ENCODE peak calls at places on chromosomes 11 and 22, in five cellular contexts. E is PC-3, W is SK-N-SH, G is hepatocyte, B is HCT116. H is an unnamed sample.

GRCh38 chr11:64723117-64723906 is at the start of gene NRXN2:
- DNase-seq in W (peak), B (peak), E (peak), G (peak), H (peak)

GRCh38 chr11:106466441-106467190 is 389.2 kb downstream of the AASDHPPT start:
- DNase-seq in G (peak), B (no peak), W (no peak), E (peak), H (peak)

GRCh38 chr11:24391165-24391564 is 105.7 kb upstream of the LUZP2 start:
- DNase-seq in E (peak), W (no peak), G (peak), B (no peak), H (no peak)

GRCh38 chr11:117915672-117916235 is 13.4 kb downstream of the TMPRSS13 start:
- DNase-seq in E (no peak), B (no peak), G (no peak), W (no peak), H (no peak)

GRCh38 chr22:19974233-19974861 is 32.7 kb upstream of the TXNRD2 start:
- DNase-seq in B (peak), G (peak), E (peak), W (peak), H (peak)

GRCh38 chr11:47425611-47426010 is 628 bp downstream of the PSMC3 start:
- DNase-seq in E (no peak), B (no peak), G (no peak), W (no peak), H (peak)

GRCh38 chr11:57213282-57214086 is 23.6 kb downstream of the APLNR start:
- DNase-seq in W (peak), B (no peak), G (peak), E (no peak), H (peak)

GRCh38 chr22:23181763-23182288 is 1.5 kb downstream of the BCR start:
- DNase-seq in E (no peak), B (no peak), W (no peak), G (no peak), H (no peak)

GRCh38 chr11:133171374-133171773 is 360.9 kb downstream of the OPCML start:
- DNase-seq in W (no peak), G (no peak), B (no peak), E (no peak), H (no peak)

GRCh38 chr22:36201630-36202312 is at the start of gene APOL4:
- DNase-seq in E (no peak), B (no peak), G (peak), W (peak), H (no peak)

GRCh38 chr11:133955091-133955846 is 1.5 kb downstream of the IGSF9B start:
- DNase-seq in G (no peak), E (no peak), B (no peak), W (peak), H (peak)

GRCh38 chr22:40194656-40195055 is 16.9 kb downstream of the TNRC6B start:
- DNase-seq in W (no peak), E (no peak), B (no peak), G (no peak), H (no peak)

GRCh38 chr11:23021287-23021863 is 161.1 kb upstream of the CCDC179 start:
- DNase-seq in W (peak), E (peak), B (no peak), G (peak), H (peak)

GRCh38 chr22:49213731-49214352 is 613.8 kb downstream of the BRD1 start:
- DNase-seq in B (no peak), G (no peak), W (no peak), E (no peak), H (no peak)

GRCh38 chr11:925496-926301 is at the start of gene AP2A2:
- DNase-seq in B (peak), E (peak), G (peak), W (peak), H (peak)

GRCh38 chr11:77981346-77981947 is 13.0 kb downstream of the INTS4 start:
- DNase-seq in B (no peak), G (no peak), E (no peak), W (no peak), H (no peak)

GRCh38 chr11:124865902-124866851 is 945 bp downstream of the ROBO3 start:
- DNase-seq in E (peak), G (peak), B (no peak), W (peak), H (peak)

GRCh38 chr22:40276877-40277823 is 69.2 kb upstream of the ADSL start:
- DNase-seq in W (no peak), G (no peak), B (no peak), E (peak), H (no peak)

GRCh38 chr11:15159085-15159484 is 44.4 kb downstream of the INSC start:
- DNase-seq in E (peak), B (peak), G (peak), W (peak), H (peak)

GRCh38 chr22:23856721-23857605 is 712 bp upstream of the SLC2A11 start:
- DNase-seq in E (no peak), G (peak), B (no peak), W (peak), H (peak)

GRCh38 chr11:34600339-34601084 is 20.4 kb upstream of the EHF start:
- DNase-seq in B (peak), W (peak), G (peak), E (no peak), H (no peak)

GRCh38 chr11:848988-849824 is 6.6 kb downstream of the TSPAN4 start:
- DNase-seq in G (peak), W (peak), E (no peak), B (no peak), H (peak)

GRCh38 chr11:6633422-6634408 is 14.5 kb upstream of the TPP1 start:
- DNase-seq in B (no peak), E (no peak), G (no peak), W (no peak), H (no peak)

GRCh38 chr22:44181912-44182590 is 1.3 kb downstream of the PARVG start:
- DNase-seq in W (no peak), E (no peak), B (no peak), G (no peak), H (no peak)

GRCh38 chr11:74641289-74641688 is 48.9 kb downstream of the POLD3 start:
- DNase-seq in G (no peak), E (no peak), W (no peak), B (no peak), H (peak)

GRCh38 chr22:28333106-28333505 is 346.5 kb downstream of the TTC28 start:
- DNase-seq in G (no peak), B (no peak), W (no peak), E (no peak), H (no peak)

GRCh38 chr11:68141247-68142027 is 20.2 kb upstream of the CHKA start:
- DNase-seq in E (no peak), B (no peak), G (no peak), W (no peak), H (no peak)

GRCh38 chr11:119000906-119001305 is 3.0 kb downstream of the CENATAC start:
- DNase-seq in E (peak), W (no peak), G (no peak), B (no peak), H (no peak)

GRCh38 chr11:118996926-118997626 is 862 bp upstream of the CENATAC start:
- DNase-seq in W (peak), B (no peak), E (peak), G (no peak), H (peak)

GRCh38 chr11:118998388-118998717 is 415 bp downstream of the CENATAC start:
- DNase-seq in G (no peak), E (peak), B (no peak), W (no peak), H (no peak)

GRCh38 chr11:118998822-118999221 is 884 bp downstream of the CENATAC start:
- DNase-seq in W (no peak), B (peak), G (peak), E (peak), H (peak)

DNA sequence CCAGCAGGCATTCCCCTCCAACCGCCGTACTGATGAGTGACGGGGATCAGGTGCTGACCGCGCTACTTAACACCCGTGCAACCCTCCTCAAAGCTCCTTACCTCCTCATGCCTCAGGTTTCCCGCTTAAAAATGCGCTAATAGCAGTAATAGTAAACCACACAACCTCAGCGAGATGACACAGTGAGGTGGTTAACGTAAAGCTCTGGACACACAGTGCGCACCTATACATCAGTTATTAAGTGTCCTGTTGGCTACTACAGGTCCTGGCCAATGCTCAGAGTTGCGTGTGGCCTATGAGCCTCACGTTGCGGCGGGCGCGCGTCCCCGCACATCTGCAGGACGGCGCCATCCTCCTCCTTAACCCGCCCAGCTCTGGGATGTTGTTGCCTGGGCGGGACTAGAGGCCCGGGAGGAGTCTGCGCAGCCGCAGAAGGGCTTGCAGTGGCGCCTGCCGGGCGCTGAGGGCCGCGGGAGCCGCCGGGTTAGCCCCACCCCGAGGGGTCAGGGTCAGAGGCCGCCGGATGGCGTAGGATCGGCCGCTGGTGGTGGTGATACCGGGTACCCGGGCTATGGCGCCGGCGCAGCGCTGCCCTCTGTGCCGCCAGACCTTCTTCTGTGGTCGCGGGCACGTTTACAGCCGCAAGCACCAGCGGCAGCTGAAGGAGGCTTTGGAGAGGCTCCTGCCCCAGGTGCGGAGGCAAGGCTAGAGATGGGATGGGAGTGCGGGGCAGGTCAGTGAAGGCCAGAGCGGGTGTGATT is at the start of gene CENATAC:
- DNase-seq in B (peak), E (peak), G (peak), W (peak), H (peak)
- TF ChIP-seq CTCF in B (no peak), E (no peak), G (no peak), W (no peak), H (peak)

DNA sequence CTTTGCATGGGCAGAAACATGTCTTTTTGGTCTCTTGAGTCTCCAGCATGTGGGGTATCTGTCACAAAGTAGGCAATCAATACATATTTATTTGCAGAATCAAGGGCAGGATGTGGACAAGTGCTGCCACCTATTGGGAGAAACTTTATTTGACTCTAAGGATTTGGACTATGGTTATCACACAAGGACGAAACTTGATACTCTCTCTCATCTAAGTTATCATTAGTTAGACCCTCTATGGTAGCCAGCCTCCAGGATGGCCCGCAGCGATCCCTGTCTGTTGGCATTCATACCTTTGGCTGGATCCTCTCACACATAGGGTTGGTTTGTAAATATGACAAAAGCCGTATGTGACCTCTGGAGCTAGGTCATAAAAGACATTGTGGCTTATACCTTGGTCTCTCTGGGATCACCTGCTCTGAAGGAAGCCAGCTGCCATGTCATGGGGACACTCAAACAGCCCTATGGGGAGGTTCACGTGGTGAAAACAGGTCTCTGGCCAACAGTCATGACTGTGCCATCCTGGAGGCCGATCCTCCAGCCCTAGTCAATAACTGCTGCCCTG is 1.1 kb upstream of the FBXO7 start:
- DNase-seq in G (peak), E (peak), B (peak), W (peak), H (peak)
- TF ChIP-seq EZH2phosphoT487 in G (no peak), E (no peak), B (no peak), W (no peak), H (no peak)

GRCh38 chr11:2144549-2145220 is 5.5 kb upstream of the IGF2 start:
- DNase-seq in G (no peak), E (no peak), B (no peak), W (no peak), H (no peak)

GRCh38 chr11:2146051-2146450 is 6.9 kb upstream of the IGF2 start:
- DNase-seq in E (no peak), B (no peak), G (no peak), W (no peak), H (no peak)

GRCh38 chr11:2142300-2142759 is 3.1 kb upstream of the IGF2 start:
- DNase-seq in W (no peak), B (no peak), G (no peak), E (peak), H (no peak)

GRCh38 chr11:2142762-2143202 is 3.6 kb upstream of the IGF2 start:
- DNase-seq in B (no peak), W (no peak), E (peak), G (no peak), H (no peak)

GRCh38 chr11:2143652-2144548 is 4.7 kb upstream of the IGF2 start:
- DNase-seq in W (no peak), G (peak), E (peak), B (no peak), H (peak)
- TF ChIP-seq CTCF in W (no peak), G (peak), E (no peak), B (peak), H (peak)

DNA sequence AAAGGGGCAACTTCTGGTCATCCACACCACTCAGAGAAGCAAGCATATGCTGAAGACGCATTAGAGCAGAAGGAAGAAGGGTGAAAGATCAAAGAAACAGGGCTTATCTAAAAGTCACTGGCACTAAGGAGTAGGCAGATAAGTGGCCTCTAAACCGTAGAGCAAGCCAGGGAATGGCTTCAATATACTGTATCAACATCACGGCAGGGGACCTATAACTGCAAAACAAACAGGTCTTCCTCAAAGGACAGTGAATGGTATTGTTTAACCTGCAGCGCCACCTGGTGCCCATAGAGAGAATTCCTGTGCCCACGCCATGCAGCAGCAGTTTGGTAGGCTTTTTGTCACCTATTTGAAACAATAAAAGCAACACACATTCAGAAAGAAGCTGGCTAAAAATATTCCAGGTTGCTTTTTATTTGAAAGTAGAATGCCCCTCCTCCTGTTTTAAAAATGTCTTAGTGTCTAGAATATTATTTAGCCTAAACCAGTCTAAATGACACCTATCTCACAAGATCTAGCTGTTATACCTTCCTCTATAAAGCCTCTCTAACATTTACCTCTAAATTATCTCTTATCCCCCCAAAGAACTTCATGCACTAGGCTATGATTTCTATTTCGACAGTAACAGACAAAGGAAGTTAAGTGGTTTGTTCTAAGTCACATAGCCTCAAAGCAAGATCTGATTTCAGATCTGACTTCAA is 21.8 kb downstream of the SNX19 start:
- DNase-seq in W (peak), E (peak), G (peak), B (peak), H (peak)
- TF ChIP-seq EZH2phosphoT487 in W (no peak), E (no peak), G (no peak), B (no peak), H (no peak)

DNA sequence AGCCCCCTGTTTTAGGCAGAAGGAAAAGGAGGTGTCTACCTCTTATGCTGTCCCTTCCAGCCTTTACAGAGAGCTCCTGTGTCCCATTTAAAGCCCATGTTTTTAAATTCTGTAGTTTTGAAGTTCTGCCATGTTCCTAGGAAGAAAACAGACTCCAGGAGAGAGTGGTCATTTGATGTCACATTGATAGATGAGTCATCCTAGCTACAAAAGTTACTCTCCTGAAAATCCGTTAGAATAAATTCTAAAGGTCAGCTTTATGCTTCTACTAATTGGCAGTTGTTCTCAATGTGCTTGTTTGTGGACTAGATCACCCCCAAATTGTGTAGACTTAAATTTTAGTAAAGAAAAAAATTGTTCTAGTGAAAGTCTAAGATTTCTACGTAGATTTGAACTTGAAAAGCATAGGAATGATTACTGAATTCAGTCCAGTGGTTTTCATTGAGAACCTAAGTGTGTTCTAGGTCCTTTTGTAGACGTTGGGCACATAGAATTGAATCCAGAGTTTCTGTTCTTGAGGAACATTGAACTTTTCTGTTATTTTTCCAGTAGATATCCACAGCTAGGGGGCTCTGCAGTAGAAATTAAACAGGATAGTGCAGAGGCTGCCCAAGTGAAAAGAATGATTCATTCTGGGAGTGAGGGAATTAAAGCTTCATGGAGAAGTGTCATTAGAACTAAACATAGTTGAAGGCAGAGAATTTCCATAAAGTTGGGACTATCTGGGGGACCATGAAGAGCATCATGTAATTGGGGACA is 140.6 kb upstream of the RASSF10 start:
- DNase-seq in E (peak), B (no peak), G (no peak), W (no peak), H (no peak)
- TF ChIP-seq CTCF in E (peak), B (peak), G (peak), W (peak), H (peak)

DNA sequence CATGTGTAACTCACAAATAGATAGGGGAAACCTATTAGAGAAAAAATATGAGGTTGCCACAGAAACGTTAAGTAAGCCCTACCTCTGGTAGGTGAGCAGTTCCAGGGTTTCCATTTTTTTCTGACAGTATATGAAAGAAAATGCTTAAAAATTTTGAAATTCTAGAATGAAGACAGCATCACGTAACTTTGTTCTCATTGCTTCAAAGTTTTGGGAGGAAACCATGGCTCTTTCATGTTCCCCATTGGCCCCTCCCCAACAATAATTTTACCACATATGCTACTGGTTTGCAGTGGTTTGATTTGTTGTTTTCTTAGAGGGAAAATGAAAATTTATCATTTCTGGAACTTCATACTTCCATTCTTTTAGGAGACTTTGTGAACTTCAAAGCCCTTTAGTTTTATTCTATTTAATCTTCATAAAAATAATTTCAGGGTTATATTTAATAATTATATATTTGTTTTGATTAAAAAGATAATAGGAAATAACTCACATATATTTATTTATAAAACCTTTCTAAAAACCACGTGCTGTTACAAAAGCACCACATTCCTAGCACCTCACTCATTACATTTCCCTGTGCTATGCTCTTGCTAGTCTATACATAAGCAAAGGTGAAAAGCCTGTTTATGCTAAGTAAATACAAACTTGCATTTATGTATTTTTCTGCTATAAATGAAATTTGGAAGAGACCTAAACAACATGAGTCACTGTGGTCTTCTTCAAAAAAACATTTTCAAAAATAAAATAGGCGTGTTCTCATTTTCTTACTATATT is 113.4 kb downstream of the CASP12 start:
- DNase-seq in G (no peak), B (no peak), E (peak), W (no peak), H (no peak)
- TF ChIP-seq EZH2phosphoT487 in G (no peak), B (no peak), E (no peak), W (no peak), H (no peak)

GRCh38 chr22:38214248-38215056 is 12.7 kb downstream of the MAFF start:
- DNase-seq in B (no peak), G (peak), E (no peak), W (peak), H (peak)
- TF ChIP-seq CTCF in B (no peak), G (peak), E (no peak), W (no peak), H (peak)